ENCODE peak calls at places on chromosomes 12 and 14, in four cellular contexts. C is KG1, B is lung, A is IMR-90. U is an unnamed sample.

GRCh38 chr14:88707088-88707487 is 85.7 kb downstream of the EML5 start:
- DNase-seq in B (no peak), C (no peak), A (no peak), U (no peak)

GRCh38 chr12:62817556-62818271 is 117.2 kb downstream of the PPM1H start:
- DNase-seq in A (peak; percentile 61), C (no peak), B (no peak), U (no peak)

GRCh38 chr14:21261824-21262223 is 7.4 kb downstream of the HNRNPC start:
- DNase-seq in A (no peak), C (no peak), B (no peak), U (no peak)

GRCh38 chr12:86777335-86777734 is 521.1 kb upstream of the MGAT4C start:
- DNase-seq in B (no peak), A (no peak), C (no peak), U (no peak)

GRCh38 chr12:47736877-47737676 is 11.8 kb upstream of the ENDOU start:
- DNase-seq in B (peak; percentile 87), C (no peak), A (peak; percentile 73), U (no peak)

GRCh38 chr14:21308479-21309237 is 28.8 kb downstream of the RPGRIP1 start:
- DNase-seq in A (peak; percentile 23), B (peak; percentile 89), C (no peak), U (no peak)

GRCh38 chr12:131088701-131089525 is 135.2 kb downstream of the ADGRD1 start:
- DNase-seq in A (no peak), C (no peak), B (no peak), U (no peak)

GRCh38 chr14:102215522-102216250 is 76.0 kb downstream of the WDR20 start:
- DNase-seq in A (peak; percentile 31), B (no peak), C (no peak), U (no peak)

GRCh38 chr12:15563683-15564082 is 225.5 kb downstream of the EPS8 start:
- DNase-seq in A (peak; percentile 68), C (no peak), B (no peak), U (no peak)

GRCh38 chr12:109764776-109765492 is 51.3 kb downstream of the FAM222A start:
- DNase-seq in A (no peak), C (no peak), B (no peak), U (no peak)

GRCh38 chr12:60997979-60998378 is 1262.2 kb upstream of the USP15 start:
- DNase-seq in C (no peak), B (no peak), A (no peak), U (no peak)

GRCh38 chr12:14960548-14961465 is 594 bp downstream of the ARHGDIB start:
- DNase-seq in B (peak; percentile 45), A (peak; percentile 36), C (peak; percentile 66), U (peak; percentile 80)

GRCh38 chr12:53492188-53492587 is 7.1 kb downstream of the MAP3K12 start:
- DNase-seq in C (no peak), A (no peak), B (no peak), U (no peak)

GRCh38 chr12:77007476-77007875 is 57.9 kb downstream of the E2F7 start:
- DNase-seq in B (no peak), A (no peak), C (no peak), U (no peak)

GRCh38 chr14:99384446-99385417 is 95.9 kb downstream of the SETD3 start:
- DNase-seq in C (no peak), B (no peak), A (no peak), U (no peak)

GRCh38 chr12:25213338-25213737 is 18.3 kb downstream of the ETFRF1 start:
- DNase-seq in B (no peak), A (no peak), C (no peak), U (no peak)

GRCh38 chr14:55532645-55533309 is 47.2 kb upstream of the KTN1 start:
- DNase-seq in B (no peak), A (no peak), C (no peak), U (peak; percentile 22)

GRCh38 chr12:117143008-117143532 is 43.9 kb upstream of the TESC start:
- DNase-seq in C (no peak), B (peak; percentile 42), A (peak; percentile 83), U (no peak)